ENCODE peak calls at places on chromosomes 12 and 14, in nine cellular contexts. L, B, C, F, K, A, Z, I and G are unnamed samples.

GRCh38 chr14:100115726-100116125 is 43.7 kb downstream of the DEGS2 start:
- DNase-seq in L (no peak), B (no peak), C (no peak), F (no peak), K (no peak), A (no peak), Z (no peak), I (no peak), G (no peak)

GRCh38 chr12:129531004-129531403 is 372.8 kb downstream of the TMEM132D start:
- DNase-seq in L (peak; percentile 80), B (no peak), C (no peak), F (no peak), K (peak; percentile 0), A (no peak), Z (no peak), I (no peak), G (peak; percentile 19)

GRCh38 chr12:70659077-70659606 is 21.9 kb upstream of the PTPRB start:
- DNase-seq in L (no peak), B (no peak), C (no peak), F (no peak), K (no peak), A (no peak), Z (no peak), I (no peak), G (no peak)

GRCh38 chr14:89212386-89213235 is 204.4 kb downstream of the FOXN3 start:
- DNase-seq in L (no peak), B (no peak), C (no peak), F (no peak), K (no peak), A (no peak), Z (no peak), I (no peak), G (no peak)

GRCh38 chr12:48388938-48389337 is 38.2 kb upstream of the ZNF641 start:
- DNase-seq in L (no peak), B (peak; percentile 13), C (no peak), F (no peak), K (no peak), A (no peak), Z (no peak), I (peak; percentile 5), G (peak; percentile 38)

GRCh38 chr12:45730842-45731336 is 1.4 kb downstream of the ARID2 start:
- DNase-seq in L (no peak), B (no peak), C (no peak), F (no peak), K (no peak), A (no peak), Z (no peak), I (peak; percentile 44), G (peak; percentile 17)

GRCh38 chr12:63302269-63302940 is 151.4 kb upstream of the AVPR1A start:
- DNase-seq in L (no peak), B (no peak), C (no peak), F (no peak), K (no peak), A (no peak), Z (no peak), I (no peak), G (no peak)

GRCh38 chr14:102015045-102015685 is 50.8 kb downstream of the DYNC1H1 start:
- DNase-seq in L (no peak), B (no peak), C (no peak), F (no peak), K (no peak), A (no peak), Z (no peak), I (no peak), G (peak; percentile 22)

GRCh38 chr12:9792961-9793617 is 32.4 kb upstream of the CD69 start:
- DNase-seq in L (no peak), B (no peak), C (peak; percentile 8), F (peak; percentile 6), K (no peak), A (peak; percentile 6), Z (no peak), I (peak; percentile 8), G (peak; percentile 84)

GRCh38 chr12:76623929-76624328 is 64.4 kb upstream of the OSBPL8 start:
- DNase-seq in L (no peak), B (peak; percentile 58), C (no peak), F (no peak), K (no peak), A (no peak), Z (no peak), I (peak; percentile 37), G (peak; percentile 86)

GRCh38 chr12:106097011-106097410 is 41.7 kb downstream of the NUAK1 start:
- DNase-seq in L (no peak), B (no peak), C (no peak), F (no peak), K (no peak), A (no peak), Z (no peak), I (no peak), G (peak; percentile 62)

GRCh38 chr12:104683831-104684503 is 227.2 kb downstream of the CHST11 start:
- DNase-seq in L (no peak), B (no peak), C (no peak), F (no peak), K (no peak), A (no peak), Z (no peak), I (no peak), G (no peak)

GRCh38 chr14:69183735-69184134 is 7.6 kb upstream of the EXD2 start:
- DNase-seq in L (no peak), B (no peak), C (no peak), F (no peak), K (no peak), A (no peak), Z (no peak), I (no peak), G (no peak)

GRCh38 chr12:105878964-105879363 is 259.8 kb downstream of the NUAK1 start:
- DNase-seq in L (no peak), B (no peak), C (no peak), F (no peak), K (no peak), A (no peak), Z (no peak), I (no peak), G (peak; percentile 29)

GRCh38 chr12:130702966-130703732 is 12.9 kb downstream of the RIMBP2 start:
- DNase-seq in L (no peak), B (no peak), C (no peak), F (no peak), K (no peak), A (no peak), Z (no peak), I (no peak), G (no peak)

GRCh38 chr14:37237094-37237493 is 39.4 kb downstream of the MIPOL1 start:
- DNase-seq in L (no peak), B (no peak), C (no peak), F (no peak), K (no peak), A (no peak), Z (no peak), I (no peak), G (no peak)

GRCh38 chr12:52763991-52764390 is 13.2 kb downstream of the KRT76 start:
- DNase-seq in L (no peak), B (no peak), C (no peak), F (no peak), K (no peak), A (no peak), Z (no peak), I (no peak), G (no peak)

GRCh38 chr12:91357381-91357780 is 174.8 kb upstream of the DCN start:
- DNase-seq in L (peak; percentile 49), B (no peak), C (no peak), F (no peak), K (no peak), A (no peak), Z (no peak), I (no peak), G (peak; percentile 13)

GRCh38 chr12:981176-981828 is 9.7 kb upstream of the ERC1 start:
- DNase-seq in L (no peak), B (no peak), C (no peak), F (no peak), K (peak; percentile 37), A (no peak), Z (no peak), I (peak; percentile 33), G (peak; percentile 83)

GRCh38 chr14:32637582-32637981 is 301.1 kb upstream of the NPAS3 start:
- DNase-seq in L (no peak), B (no peak), C (no peak), F (no peak), K (no peak), A (no peak), Z (no peak), I (no peak), G (no peak)

GRCh38 chr12:113582521-113583218 is 111.0 kb upstream of the LHX5 start:
- DNase-seq in L (no peak), B (no peak), C (no peak), F (no peak), K (peak; percentile 37), A (no peak), Z (no peak), I (no peak), G (peak; percentile 27)

GRCh38 chr14:100104523-100105300 is 39.5 kb downstream of the EVL start:
- DNase-seq in L (no peak), B (peak; percentile 50), C (no peak), F (no peak), K (no peak), A (no peak), Z (no peak), I (no peak), G (peak; percentile 77)

GRCh38 chr14:105420141-105420975 is 731 bp downstream of the MTA1 start:
- DNase-seq in L (no peak), B (no peak), C (no peak), F (no peak), K (no peak), A (no peak), Z (no peak), I (no peak), G (no peak)

GRCh38 chr12:88228720-88229119 is 86.6 kb downstream of the TMTC3 start:
- DNase-seq in L (no peak), B (no peak), C (no peak), F (no peak), K (no peak), A (no peak), Z (no peak), I (no peak), G (no peak)

GRCh38 chr12:21773263-21773741 is 1.2 kb downstream of the KCNJ8 start:
- DNase-seq in L (peak; percentile 23), B (no peak), C (no peak), F (no peak), K (no peak), A (no peak), Z (no peak), I (peak; percentile 5), G (peak; percentile 11)

GRCh38 chr12:88409257-88409656 is 171.0 kb downstream of the KITLG start:
- DNase-seq in L (no peak), B (no peak), C (no peak), F (no peak), K (no peak), A (no peak), Z (no peak), I (no peak), G (no peak)

GRCh38 chr12:92444763-92445162 is 258.0 kb upstream of the PLEKHG7 start:
- DNase-seq in L (peak; percentile 38), B (no peak), C (no peak), F (no peak), K (no peak), A (no peak), Z (no peak), I (no peak), G (no peak)

GRCh38 chr12:89067436-89067835 is 284.9 kb downstream of the DUSP6 start:
- DNase-seq in L (no peak), B (peak; percentile 82), C (peak; percentile 55), F (peak; percentile 37), K (no peak), A (peak; percentile 88), Z (no peak), I (peak; percentile 72), G (peak; percentile 96)

GRCh38 chr14:98994571-98994970 is 277.4 kb downstream of the BCL11B start:
- DNase-seq in L (no peak), B (no peak), C (no peak), F (no peak), K (no peak), A (no peak), Z (no peak), I (no peak), G (no peak)

GRCh38 chr12:13241833-13242232 is 45.3 kb downstream of the EMP1 start:
- DNase-seq in L (peak; percentile 68), B (no peak), C (no peak), F (no peak), K (no peak), A (no peak), Z (no peak), I (no peak), G (peak; percentile 61)

GRCh38 chr12:102917026-102917787 is at the start of gene PAH:
- DNase-seq in L (peak; percentile 83), B (no peak), C (no peak), F (no peak), K (no peak), A (no peak), Z (no peak), I (no peak), G (no peak)